ENCODE peak calls at places on chromosome 11, in five cellular contexts. B is psoas muscle, M is DND-41, L is tibial artery, P is thyroid gland. U is an unnamed sample.
A peak's percentile ranks its signal among the peaks of the same experiment; 100 is the strongest.

GRCh38 chr11:66809592-66809991 is 33.6 kb upstream of the RCE1 start:
- DNase-seq in L (no peak), M (no peak), P (no peak), B (no peak), U (no peak)

GRCh38 chr11:20029193-20029592 is 131.1 kb downstream of the DBX1 start:
- DNase-seq in L (no peak), B (no peak), M (no peak), P (no peak), U (no peak)

GRCh38 chr11:12198261-12198925 is 88.0 kb downstream of the MICAL2 start:
- DNase-seq in B (no peak), L (peak; percentile 72), P (no peak), M (no peak), U (peak; percentile 35)

GRCh38 chr11:1757861-1758610 is 5.7 kb downstream of the CTSD start:
- DNase-seq in L (no peak), P (no peak), B (peak; percentile 21), M (peak; percentile 88), U (no peak)

GRCh38 chr11:92190535-92191206 is 33.9 kb upstream of the FAT3 start:
- DNase-seq in M (no peak), L (no peak), P (no peak), B (no peak), U (no peak)

GRCh38 chr11:107598225-107599139 is 7.5 kb downstream of the ELMOD1 start:
- DNase-seq in L (no peak), M (no peak), P (peak; percentile 17), B (peak; percentile 18), U (peak; percentile 37)

GRCh38 chr11:40130427-40130826 is 1329.0 kb downstream of the LRRC4C start:
- DNase-seq in P (no peak), M (no peak), B (no peak), L (no peak), U (no peak)

GRCh38 chr11:121104223-121104831 is 3.3 kb downstream of the TECTA start:
- DNase-seq in B (peak; percentile 26), L (peak; percentile 64), M (no peak), P (no peak), U (no peak)

GRCh38 chr11:112455791-112456190 is 195.1 kb upstream of the PLET1 start:
- DNase-seq in B (no peak), P (no peak), L (no peak), M (no peak), U (no peak)

GRCh38 chr11:15212876-15213275 is 98.2 kb downstream of the INSC start:
- DNase-seq in L (no peak), B (no peak), P (no peak), M (no peak), U (no peak)

GRCh38 chr11:288328-289144 is at the start of gene PGGHG:
- DNase-seq in P (peak; percentile 73), B (peak; percentile 79), L (peak; percentile 86), M (peak; percentile 64), U (peak; percentile 57)

GRCh38 chr11:65625628-65626342 is 10.2 kb downstream of the PCNX3 start:
- DNase-seq in P (peak; percentile 53), M (no peak), B (peak; percentile 62), L (no peak), U (peak; percentile 67)
- TF ChIP-seq CTCF in P (peak; percentile 15), M (peak; percentile 34), B (peak; percentile 56), L (peak; percentile 38), U (peak; percentile 60)

GRCh38 chr11:10522276-10522675 is 18.7 kb downstream of the RNF141 start:
- DNase-seq in B (no peak), P (no peak), L (no peak), M (no peak), U (no peak)
- H3K36me3 ChIP-seq in B (peaks cover 3% of the 10 kb centered on the region), P (peaks cover 3% of the 10 kb centered on the region), L (peaks cover 55% of the 10 kb centered on the region), M (peaks cover 72% of the 10 kb centered on the region), U (peaks cover 31% of the 10 kb centered on the region)

GRCh38 chr11:128715691-128716153 is 21.9 kb downstream of the FLI1 start:
- DNase-seq in M (no peak), B (no peak), L (no peak), P (no peak), U (no peak)
- H3K27ac ChIP-seq in M (peak overlapping the region; percentile 90), B (peak overlapping the region; percentile 57), L (peak overlapping the region; percentile 43), P (peak overlapping the region; percentile 73), U (no peak overlapping the region)

DNA sequence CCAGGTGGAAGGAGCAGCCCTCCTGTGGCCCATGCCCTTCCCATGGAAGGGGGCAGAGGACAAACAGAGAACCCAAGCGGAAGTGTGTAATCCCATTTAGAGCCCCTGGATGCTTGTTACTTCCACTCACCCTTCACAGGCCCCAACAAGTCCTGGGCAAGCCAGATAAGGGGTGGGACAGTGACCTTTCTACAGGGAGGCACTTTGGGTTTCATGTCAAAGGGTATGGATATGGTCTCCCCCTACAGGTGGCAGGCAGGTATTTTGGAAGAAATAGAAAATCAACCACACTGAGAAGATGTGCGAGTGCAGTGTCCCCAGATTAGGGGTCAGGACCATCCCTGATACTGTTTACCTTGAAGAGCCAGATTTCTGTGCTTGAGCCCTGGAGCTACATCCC is 11.4 kb downstream of the MPEG1 start:
- DNase-seq in P (no peak), B (no peak), L (no peak), M (no peak), U (no peak)
- TF ChIP-seq CTCF in P (no peak), B (no peak), L (no peak), M (peak; percentile 23), U (no peak)

DNA sequence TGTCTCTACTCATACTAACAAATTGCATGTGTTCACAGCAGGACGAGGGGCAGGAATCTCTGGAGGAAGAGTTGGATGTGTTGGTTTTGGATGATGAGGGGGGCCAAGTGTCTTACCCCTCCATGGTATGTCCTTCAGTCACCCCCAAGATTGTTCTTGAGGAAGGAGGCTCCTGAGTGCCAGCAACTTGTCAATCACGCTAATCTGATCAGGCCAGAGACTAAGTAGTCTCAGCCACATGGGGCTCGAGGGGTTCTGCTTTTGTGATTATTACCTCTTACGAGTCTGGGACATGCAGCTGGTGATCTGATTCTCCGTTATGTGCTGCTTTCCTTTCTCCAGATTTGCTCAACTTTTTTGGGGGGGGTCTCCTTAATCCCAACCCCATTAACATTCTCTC is 54.3 kb downstream of the CTNND1 start:
- DNase-seq in L (no peak), M (no peak), P (no peak), B (no peak), U (no peak)
- H3K36me3 ChIP-seq in L (peaks cover 68% of the 10 kb centered on the region), M (peaks cover 22% of the 10 kb centered on the region), P (peaks cover 65% of the 10 kb centered on the region), B (peaks cover 15% of the 10 kb centered on the region), U (peaks cover 82% of the 10 kb centered on the region)

GRCh38 chr11:68565768-68566167 is 105.2 kb downstream of the PPP6R3 start:
- DNase-seq in P (no peak), B (no peak), L (no peak), M (no peak), U (no peak)
- H3K27ac ChIP-seq in P (peak overlapping the region; percentile 29), B (peak overlapping the region; percentile 67), L (no peak overlapping the region), M (no peak overlapping the region), U (no peak overlapping the region)

GRCh38 chr11:2943711-2944118 is 14.5 kb upstream of the PHLDA2 start:
- DNase-seq in B (no peak), P (peak; percentile 68), L (no peak), M (no peak), U (no peak)
- TF ChIP-seq CTCF in B (no peak), P (no peak), L (no peak), M (no peak), U (no peak)

U was measured in adrenal gland.